ENCODE peak calls at places on chromosomes 16 and 17, in nine cellular contexts. One of them, this sample, is unnamed.
A peak's percentile ranks its signal among the peaks of the same experiment; 100 is the strongest.

GRCh38 chr16:907361-907760 is 63.4 kb downstream of the LMF1 start:
- DNase-seq in kidney: peak; percentile 32
- DNase-seq in vagina: no peak
- DNase-seq in PC-9: no peak
- DNase-seq in esophagus squamous epithelium: no peak
- DNase-seq in dorsolateral prefrontal cortex: no peak
- DNase-seq in choroid plexus epithelial cell: no peak
- DNase-seq in lung: no peak
- DNase-seq in spleen: no peak
- DNase-seq in this sample: no peak

GRCh38 chr17:44956076-44956475 is 8.5 kb upstream of the KIF18B start:
- DNase-seq in kidney: peak; percentile 16
- DNase-seq in vagina: no peak
- DNase-seq in PC-9: no peak
- DNase-seq in esophagus squamous epithelium: no peak
- DNase-seq in dorsolateral prefrontal cortex: no peak
- DNase-seq in choroid plexus epithelial cell: peak; percentile 36
- DNase-seq in lung: no peak
- DNase-seq in spleen: no peak
- DNase-seq in this sample: no peak

GRCh38 chr16:23371368-23371767 is 69.3 kb downstream of the SCNN1B start:
- DNase-seq in kidney: peak; percentile 52
- DNase-seq in vagina: no peak
- DNase-seq in PC-9: no peak
- DNase-seq in esophagus squamous epithelium: no peak
- DNase-seq in dorsolateral prefrontal cortex: no peak
- DNase-seq in choroid plexus epithelial cell: no peak
- DNase-seq in lung: no peak
- DNase-seq in spleen: peak; percentile 51
- DNase-seq in this sample: no peak

GRCh38 chr17:77542551-77543490 is 402.1 kb downstream of the SEC14L1 start:
- DNase-seq in kidney: peak; percentile 87
- DNase-seq in vagina: no peak
- DNase-seq in PC-9: peak; percentile 53
- DNase-seq in esophagus squamous epithelium: peak; percentile 12
- DNase-seq in dorsolateral prefrontal cortex: peak; percentile 92
- DNase-seq in choroid plexus epithelial cell: peak; percentile 92
- DNase-seq in lung: peak; percentile 77
- DNase-seq in spleen: peak; percentile 82
- DNase-seq in this sample: peak; percentile 75

GRCh38 chr17:57045868-57046671 is 39.0 kb upstream of the AKAP1 start:
- DNase-seq in kidney: peak; percentile 79
- DNase-seq in vagina: no peak
- DNase-seq in PC-9: no peak
- DNase-seq in esophagus squamous epithelium: no peak
- DNase-seq in dorsolateral prefrontal cortex: no peak
- DNase-seq in choroid plexus epithelial cell: no peak
- DNase-seq in lung: peak; percentile 33
- DNase-seq in spleen: peak; percentile 80
- DNase-seq in this sample: peak; percentile 70

GRCh38 chr17:72602517-72603345 is 481.9 kb downstream of the SOX9 start:
- DNase-seq in kidney: peak; percentile 94
- DNase-seq in vagina: no peak
- DNase-seq in PC-9: peak; percentile 96
- DNase-seq in esophagus squamous epithelium: no peak
- DNase-seq in dorsolateral prefrontal cortex: no peak
- DNase-seq in choroid plexus epithelial cell: peak; percentile 76
- DNase-seq in lung: no peak
- DNase-seq in spleen: no peak
- DNase-seq in this sample: peak; percentile 47

GRCh38 chr16:48720266-48720665 is 110.3 kb upstream of the N4BP1 start:
- DNase-seq in kidney: no peak
- DNase-seq in vagina: no peak
- DNase-seq in PC-9: no peak
- DNase-seq in esophagus squamous epithelium: no peak
- DNase-seq in dorsolateral prefrontal cortex: no peak
- DNase-seq in choroid plexus epithelial cell: peak; percentile 5
- DNase-seq in lung: no peak
- DNase-seq in spleen: no peak
- DNase-seq in this sample: no peak

GRCh38 chr17:82098169-82098938 is at the start of gene FASN:
- DNase-seq in kidney: peak; percentile 98
- DNase-seq in vagina: no peak
- DNase-seq in PC-9: peak; percentile 73
- DNase-seq in esophagus squamous epithelium: peak; percentile 58
- DNase-seq in dorsolateral prefrontal cortex: peak; percentile 90
- DNase-seq in choroid plexus epithelial cell: peak; percentile 97
- DNase-seq in lung: peak; percentile 93
- DNase-seq in spleen: peak; percentile 97
- DNase-seq in this sample: peak; percentile 97

GRCh38 chr16:35431829-35432663 is 1972.6 kb downstream of the TP53TG3F start:
- DNase-seq in kidney: no peak
- DNase-seq in vagina: no peak
- DNase-seq in PC-9: no peak
- DNase-seq in esophagus squamous epithelium: no peak
- DNase-seq in dorsolateral prefrontal cortex: no peak
- DNase-seq in choroid plexus epithelial cell: no peak
- DNase-seq in lung: no peak
- DNase-seq in spleen: no peak
- DNase-seq in this sample: no peak

GRCh38 chr17:81200695-81201580 is 21.8 kb downstream of the CEP131 start:
- DNase-seq in kidney: no peak
- DNase-seq in vagina: no peak
- DNase-seq in PC-9: peak; percentile 45
- DNase-seq in esophagus squamous epithelium: no peak
- DNase-seq in dorsolateral prefrontal cortex: peak; percentile 80
- DNase-seq in choroid plexus epithelial cell: peak; percentile 89
- DNase-seq in lung: peak; percentile 64
- DNase-seq in spleen: no peak
- DNase-seq in this sample: peak; percentile 79

GRCh38 chr17:19724501-19725420 is 8.4 kb upstream of the SLC47A2 start:
- DNase-seq in kidney: peak; percentile 87
- DNase-seq in vagina: no peak
- DNase-seq in PC-9: peak; percentile 65
- DNase-seq in esophagus squamous epithelium: no peak
- DNase-seq in dorsolateral prefrontal cortex: peak; percentile 20
- DNase-seq in choroid plexus epithelial cell: no peak
- DNase-seq in lung: peak; percentile 47
- DNase-seq in spleen: peak; percentile 92
- DNase-seq in this sample: peak; percentile 70

GRCh38 chr17:50564916-50565315 is 4.4 kb downstream of the CACNA1G start:
- DNase-seq in kidney: peak; percentile 89
- DNase-seq in vagina: no peak
- DNase-seq in PC-9: no peak
- DNase-seq in esophagus squamous epithelium: no peak
- DNase-seq in dorsolateral prefrontal cortex: peak; percentile 59
- DNase-seq in choroid plexus epithelial cell: peak; percentile 52
- DNase-seq in lung: no peak
- DNase-seq in spleen: no peak
- DNase-seq in this sample: no peak

GRCh38 chr17:34850023-34850422 is 111.2 kb downstream of the CCT6B start:
- DNase-seq in kidney: no peak
- DNase-seq in vagina: no peak
- DNase-seq in PC-9: no peak
- DNase-seq in esophagus squamous epithelium: no peak
- DNase-seq in dorsolateral prefrontal cortex: no peak
- DNase-seq in choroid plexus epithelial cell: no peak
- DNase-seq in lung: no peak
- DNase-seq in spleen: no peak
- DNase-seq in this sample: no peak

GRCh38 chr16:54355251-54355650 is 68.7 kb upstream of the IRX3 start:
- DNase-seq in kidney: no peak
- DNase-seq in vagina: no peak
- DNase-seq in PC-9: peak; percentile 41
- DNase-seq in esophagus squamous epithelium: no peak
- DNase-seq in dorsolateral prefrontal cortex: no peak
- DNase-seq in choroid plexus epithelial cell: peak; percentile 67
- DNase-seq in lung: no peak
- DNase-seq in spleen: no peak
- DNase-seq in this sample: no peak

GRCh38 chr17:332558-333322 is 19.9 kb downstream of the RPH3AL start:
- DNase-seq in kidney: peak; percentile 82
- DNase-seq in vagina: no peak
- DNase-seq in PC-9: no peak
- DNase-seq in esophagus squamous epithelium: no peak
- DNase-seq in dorsolateral prefrontal cortex: peak; percentile 67
- DNase-seq in choroid plexus epithelial cell: peak; percentile 59
- DNase-seq in lung: no peak
- DNase-seq in spleen: peak; percentile 75
- DNase-seq in this sample: no peak
- TF ChIP-seq CTCF in kidney: no peak
- TF ChIP-seq CTCF in vagina: no peak
- TF ChIP-seq CTCF in PC-9: no peak
- TF ChIP-seq CTCF in esophagus squamous epithelium: no peak
- TF ChIP-seq CTCF in dorsolateral prefrontal cortex: no peak
- TF ChIP-seq CTCF in choroid plexus epithelial cell: no peak
- TF ChIP-seq CTCF in lung: no peak
- TF ChIP-seq CTCF in spleen: no peak
- TF ChIP-seq CTCF in this sample: no peak

GRCh38 chr16:3038256-3038655 is 1.5 kb upstream of the BICDL2 start:
- DNase-seq in kidney: peak; percentile 58
- DNase-seq in vagina: no peak
- DNase-seq in PC-9: peak; percentile 80
- DNase-seq in esophagus squamous epithelium: no peak
- DNase-seq in dorsolateral prefrontal cortex: no peak
- DNase-seq in choroid plexus epithelial cell: no peak
- DNase-seq in lung: peak; percentile 68
- DNase-seq in spleen: no peak
- DNase-seq in this sample: peak; percentile 88

GRCh38 chr16:3035289-3035971 is 1.3 kb downstream of the BICDL2 start:
- DNase-seq in kidney: peak; percentile 57
- DNase-seq in vagina: no peak
- DNase-seq in PC-9: no peak
- DNase-seq in esophagus squamous epithelium: no peak
- DNase-seq in dorsolateral prefrontal cortex: no peak
- DNase-seq in choroid plexus epithelial cell: no peak
- DNase-seq in lung: no peak
- DNase-seq in spleen: no peak
- DNase-seq in this sample: no peak

GRCh38 chr16:3036726-3037315 is at the start of gene BICDL2:
- DNase-seq in kidney: peak; percentile 79
- DNase-seq in vagina: no peak
- DNase-seq in PC-9: no peak
- DNase-seq in esophagus squamous epithelium: no peak
- DNase-seq in dorsolateral prefrontal cortex: no peak
- DNase-seq in choroid plexus epithelial cell: no peak
- DNase-seq in lung: no peak
- DNase-seq in spleen: no peak
- DNase-seq in this sample: peak; percentile 74

GRCh38 chr16:3038896-3039295 is 2.2 kb upstream of the BICDL2 start:
- DNase-seq in kidney: no peak
- DNase-seq in vagina: no peak
- DNase-seq in PC-9: no peak
- DNase-seq in esophagus squamous epithelium: no peak
- DNase-seq in dorsolateral prefrontal cortex: no peak
- DNase-seq in choroid plexus epithelial cell: no peak
- DNase-seq in lung: no peak
- DNase-seq in spleen: no peak
- DNase-seq in this sample: no peak

DNA sequence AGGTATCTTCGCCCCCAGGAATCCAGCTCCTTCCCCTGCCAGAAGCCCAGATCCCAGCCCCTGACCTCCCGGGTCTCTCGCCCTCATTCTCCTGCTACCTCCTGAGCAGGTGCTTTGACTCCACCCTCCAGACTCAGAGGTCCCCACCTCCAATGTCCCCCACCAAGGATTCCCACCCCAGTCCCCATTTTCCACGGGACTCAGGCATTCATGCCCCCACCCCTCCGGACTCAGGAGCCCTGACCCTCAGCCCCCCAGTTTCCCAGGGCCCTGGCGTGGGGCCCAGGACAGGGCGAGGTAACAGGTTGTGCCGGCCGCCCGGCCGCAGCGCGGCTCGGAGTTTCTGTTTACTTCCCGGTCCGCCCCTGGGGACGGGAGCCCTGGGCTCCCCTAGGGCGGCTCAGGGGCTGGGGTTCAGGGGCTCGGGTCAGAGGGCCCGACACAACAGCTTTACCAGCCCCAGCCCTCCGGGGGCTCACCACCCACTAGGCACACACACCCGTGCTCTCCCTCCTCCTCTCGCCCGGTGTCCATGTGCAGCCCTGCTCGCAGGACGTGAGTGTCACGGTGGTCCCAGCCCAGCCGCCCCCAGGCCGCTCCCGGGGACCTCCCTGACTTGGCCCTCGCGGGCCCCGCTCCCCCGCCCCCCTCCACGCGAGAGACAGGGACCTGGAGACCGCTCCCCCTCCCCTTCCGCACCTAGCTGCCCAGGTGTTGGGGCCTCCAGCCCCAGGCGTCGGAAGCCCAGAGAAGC is 595 bp downstream of the BICDL2 start:
- DNase-seq in kidney: peak; percentile 79
- DNase-seq in vagina: no peak
- DNase-seq in PC-9: no peak
- DNase-seq in esophagus squamous epithelium: no peak
- DNase-seq in dorsolateral prefrontal cortex: no peak
- DNase-seq in choroid plexus epithelial cell: no peak
- DNase-seq in lung: no peak
- DNase-seq in spleen: peak; percentile 84
- DNase-seq in this sample: peak; percentile 79
- H3K4me3 ChIP-seq in kidney: no peak overlapping the region
- H3K4me3 ChIP-seq in vagina: peak overlapping the region; percentile 21
- H3K4me3 ChIP-seq in PC-9: peak overlapping the region; percentile 92
- H3K4me3 ChIP-seq in esophagus squamous epithelium: peak overlapping the region; percentile 75
- H3K4me3 ChIP-seq in dorsolateral prefrontal cortex: no peak overlapping the region
- H3K4me3 ChIP-seq in choroid plexus epithelial cell: no peak overlapping the region
- H3K4me3 ChIP-seq in lung: peak overlapping the region; percentile 12
- H3K4me3 ChIP-seq in spleen: no peak overlapping the region
- H3K4me3 ChIP-seq in this sample: peak overlapping the region; percentile 47

DNA sequence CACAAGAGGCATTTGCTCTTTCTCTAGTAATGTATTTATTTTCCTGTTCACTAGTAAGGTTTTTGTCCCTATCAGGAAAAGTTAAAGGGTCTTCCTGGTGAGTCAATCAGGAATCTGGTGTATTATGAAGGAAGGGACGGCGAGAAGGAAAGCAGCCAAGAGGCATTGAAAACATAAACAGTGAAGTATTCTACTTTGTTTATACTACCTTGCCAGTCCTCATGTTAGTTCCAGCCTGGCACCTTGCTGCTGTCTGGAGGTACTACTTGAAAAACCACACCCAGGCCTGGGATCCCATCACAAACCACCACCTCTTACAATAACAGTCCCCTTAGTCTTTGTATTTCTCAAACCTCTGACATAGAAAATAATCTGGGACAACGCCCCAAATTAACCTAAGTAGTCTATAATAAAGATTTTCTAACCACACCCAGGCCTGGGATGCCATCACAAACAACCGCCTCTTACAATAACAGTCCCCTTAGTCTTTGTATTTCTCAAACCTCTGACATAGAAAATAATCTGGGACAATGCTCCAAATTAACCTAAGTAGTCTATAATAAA is 676.7 kb upstream of the SOX9 start:
- DNase-seq in kidney: no peak
- DNase-seq in vagina: no peak
- DNase-seq in PC-9: no peak
- DNase-seq in esophagus squamous epithelium: no peak
- DNase-seq in dorsolateral prefrontal cortex: no peak
- DNase-seq in choroid plexus epithelial cell: no peak
- DNase-seq in lung: no peak
- DNase-seq in spleen: no peak
- DNase-seq in this sample: no peak
- TF ChIP-seq CTCF in kidney: no peak
- TF ChIP-seq CTCF in vagina: no peak
- TF ChIP-seq CTCF in PC-9: no peak
- TF ChIP-seq CTCF in esophagus squamous epithelium: no peak
- TF ChIP-seq CTCF in dorsolateral prefrontal cortex: no peak
- TF ChIP-seq CTCF in choroid plexus epithelial cell: no peak
- TF ChIP-seq CTCF in lung: no peak
- TF ChIP-seq CTCF in spleen: no peak
- TF ChIP-seq CTCF in this sample: no peak

GRCh38 chr16:65071371-65072311 is 50.2 kb downstream of the CDH11 start:
- DNase-seq in kidney: peak; percentile 80
- DNase-seq in vagina: no peak
- DNase-seq in PC-9: no peak
- DNase-seq in esophagus squamous epithelium: no peak
- DNase-seq in dorsolateral prefrontal cortex: peak; percentile 80
- DNase-seq in choroid plexus epithelial cell: peak; percentile 56
- DNase-seq in lung: no peak
- DNase-seq in spleen: no peak
- DNase-seq in this sample: no peak
- H3K4me3 ChIP-seq in kidney: no peak overlapping the region
- H3K4me3 ChIP-seq in vagina: no peak overlapping the region
- H3K4me3 ChIP-seq in PC-9: no peak overlapping the region
- H3K4me3 ChIP-seq in esophagus squamous epithelium: peak overlapping the region; percentile 6
- H3K4me3 ChIP-seq in dorsolateral prefrontal cortex: peak overlapping the region; percentile 64
- H3K4me3 ChIP-seq in choroid plexus epithelial cell: no peak overlapping the region
- H3K4me3 ChIP-seq in lung: no peak overlapping the region
- H3K4me3 ChIP-seq in spleen: no peak overlapping the region
- H3K4me3 ChIP-seq in this sample: peak overlapping the region; percentile 24

This sample was measured in stomach.